ENCODE peak calls at places on chromosome 4, in eight cellular contexts. J is Calu3; V is WTC11; L is GM13976; C is bronchial epithelial cell; I is GM12865; A is CD4-positive, alpha-beta T cell; H is CD8-positive, alpha-beta T cell. P is an unnamed sample.

GRCh38 chr4:6377626-6378492 is 94.6 kb downstream of the PPP2R2C start:
- DNase-seq in J (no peak), A (no peak), V (no peak), C (no peak), L (no peak), H (no peak), I (no peak), P (no peak)

GRCh38 chr4:35525192-35525978 is 718.9 kb downstream of the ARAP2 start:
- DNase-seq in I (peak; percentile 32), A (no peak), L (no peak), C (no peak), J (no peak), V (peak; percentile 36), H (peak; percentile 29), P (no peak)

GRCh38 chr4:114015444-114015899 is 36.0 kb upstream of the ARSJ start:
- DNase-seq in I (no peak), C (peak; percentile 100), J (no peak), L (no peak), A (no peak), V (no peak), H (no peak), P (no peak)

GRCh38 chr4:39061450-39061849 is 582 bp upstream of the KLHL5 start:
- DNase-seq in A (no peak), L (no peak), J (no peak), V (no peak), I (no peak), H (no peak), C (no peak), P (no peak)

GRCh38 chr4:6230502-6230785 is 30.1 kb upstream of the JAKMIP1 start:
- DNase-seq in I (no peak), V (no peak), J (no peak), H (no peak), A (no peak), C (no peak), L (no peak), P (no peak)

GRCh38 chr4:4574792-4575191 is 32.9 kb upstream of the STX18 start:
- DNase-seq in V (no peak), H (peak; percentile 63), L (no peak), J (peak; percentile 16), C (peak; percentile 62), A (no peak), I (peak; percentile 60), P (no peak)

GRCh38 chr4:113756005-113756410 is 5.5 kb downstream of the CAMK2D start:
- DNase-seq in A (no peak), H (no peak), I (peak; percentile 49), C (peak; percentile 79), L (peak; percentile 18), V (no peak), J (no peak), P (peak; percentile 52)

GRCh38 chr4:188162698-188163097 is 23.5 kb downstream of the TRIML1 start:
- DNase-seq in J (no peak), I (no peak), V (no peak), C (no peak), L (no peak), A (no peak), H (no peak), P (no peak)

GRCh38 chr4:131430302-131430701 is 1718.8 kb upstream of the PCDH10 start:
- DNase-seq in H (no peak), I (peak; percentile 62), L (no peak), V (no peak), C (no peak), J (peak; percentile 5), A (no peak), P (no peak)

GRCh38 chr4:79395883-79396282 is 12.1 kb downstream of the GK2 start:
- DNase-seq in C (no peak), L (no peak), H (no peak), J (no peak), I (no peak), A (no peak), V (no peak), P (no peak)

GRCh38 chr4:73259552-73260140 is 1.0 kb upstream of the ANKRD17 start:
- DNase-seq in C (no peak), L (no peak), I (peak; percentile 48), J (no peak), V (no peak), A (no peak), H (no peak), P (peak; percentile 17)

GRCh38 chr4:180363817-180364216 is 1879.4 kb upstream of the TENM3 start:
- DNase-seq in J (no peak), H (no peak), C (peak; percentile 30), I (no peak), A (no peak), L (no peak), V (no peak), P (no peak)

GRCh38 chr4:73776363-73776762 is 36.0 kb downstream of the CXCL8 start:
- DNase-seq in C (peak; percentile 45), H (no peak), A (no peak), V (no peak), I (no peak), L (no peak), J (peak; percentile 60), P (no peak)

GRCh38 chr4:17562157-17562556 is 14.8 kb upstream of the LAP3 start:
- DNase-seq in I (peak; percentile 26), A (no peak), C (no peak), H (no peak), L (no peak), J (no peak), V (no peak), P (no peak)
- TF ChIP-seq CTCF in I (peak; percentile 20), A (no peak), C (peak; percentile 21), H (no peak), L (no peak), J (no peak), V (no peak), P (peak; percentile 29)

DNA sequence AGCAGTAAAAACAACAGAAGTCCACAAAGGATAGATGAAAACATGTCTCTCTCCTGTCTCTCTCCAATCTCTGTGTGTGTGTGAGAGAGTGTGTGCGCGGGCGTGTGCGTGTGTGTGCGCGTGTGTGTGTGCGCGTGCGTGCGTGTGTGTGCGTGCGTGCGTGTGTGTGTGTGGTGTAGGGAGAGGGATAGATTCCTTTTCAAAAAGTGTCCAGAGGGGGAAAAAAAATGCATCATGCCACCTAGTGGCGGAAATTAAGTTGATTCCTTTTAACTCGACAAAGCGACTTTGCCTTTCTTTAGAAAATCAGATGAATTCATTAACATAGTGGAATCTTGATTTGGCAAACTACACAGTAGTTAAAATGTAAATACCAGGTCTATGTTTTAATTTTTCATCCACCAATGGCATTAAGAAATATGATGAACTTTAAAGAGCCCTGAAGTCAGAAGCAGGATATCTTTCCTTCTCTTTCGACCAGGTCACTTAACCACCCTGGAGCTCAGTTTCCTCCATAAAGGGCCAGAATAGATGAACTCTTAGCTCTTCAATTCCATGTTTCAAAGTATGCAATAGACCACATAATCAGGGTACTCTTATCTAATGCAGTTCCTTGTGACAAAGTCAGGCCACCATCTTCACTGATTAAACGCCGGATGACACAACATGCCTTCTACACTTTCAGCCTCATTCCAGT is 162.9 kb downstream of the FBXO8 start:
- DNase-seq in J (peak; percentile 50), I (peak; percentile 52), L (peak; percentile 42), H (no peak), V (peak; percentile 41), C (peak; percentile 56), A (no peak), P (peak; percentile 36)
- TF ChIP-seq CTCF in J (no peak), I (peak; percentile 46), L (peak; percentile 48), H (peak; percentile 18), V (peak; percentile 11), C (peak; percentile 57), A (no peak), P (peak; percentile 59)

DNA sequence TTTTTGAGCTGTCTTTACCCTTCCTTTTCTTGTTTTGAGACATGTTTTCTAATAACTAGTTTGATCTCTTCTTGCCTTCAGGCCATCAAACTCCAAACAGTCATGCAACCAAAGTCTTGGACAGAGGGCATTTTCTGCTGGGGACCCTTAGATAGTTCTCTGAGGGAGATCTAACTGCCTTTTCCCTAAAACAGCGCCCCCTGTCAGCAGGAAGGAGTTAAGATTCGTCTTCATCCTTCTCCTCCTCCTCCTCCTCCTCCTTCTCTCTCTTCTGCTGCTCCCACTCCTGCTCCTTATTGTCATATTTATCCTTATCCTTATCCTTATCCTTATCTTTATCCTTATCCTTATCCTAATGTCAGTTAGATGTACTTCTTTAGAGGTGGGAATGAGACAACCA is 417.2 kb downstream of the TRAM1L1 start:
- DNase-seq in H (no peak), A (no peak), L (no peak), C (no peak), I (peak; percentile 24), V (peak; percentile 28), J (no peak), P (no peak)
- TF ChIP-seq CTCF in H (no peak), A (no peak), L (peak; percentile 22), C (no peak), I (peak; percentile 53), V (peak; percentile 55), J (no peak), P (peak; percentile 49)

GRCh38 chr4:117447925-117448324 is 362.5 kb upstream of the TRAM1L1 start:
- DNase-seq in I (peak; percentile 48), C (no peak), H (no peak), V (peak; percentile 59), L (no peak), A (no peak), J (no peak), P (no peak)
- TF ChIP-seq CTCF in I (peak; percentile 48), C (no peak), H (no peak), V (peak; percentile 33), L (no peak), A (no peak), J (no peak), P (peak; percentile 51)

DNA sequence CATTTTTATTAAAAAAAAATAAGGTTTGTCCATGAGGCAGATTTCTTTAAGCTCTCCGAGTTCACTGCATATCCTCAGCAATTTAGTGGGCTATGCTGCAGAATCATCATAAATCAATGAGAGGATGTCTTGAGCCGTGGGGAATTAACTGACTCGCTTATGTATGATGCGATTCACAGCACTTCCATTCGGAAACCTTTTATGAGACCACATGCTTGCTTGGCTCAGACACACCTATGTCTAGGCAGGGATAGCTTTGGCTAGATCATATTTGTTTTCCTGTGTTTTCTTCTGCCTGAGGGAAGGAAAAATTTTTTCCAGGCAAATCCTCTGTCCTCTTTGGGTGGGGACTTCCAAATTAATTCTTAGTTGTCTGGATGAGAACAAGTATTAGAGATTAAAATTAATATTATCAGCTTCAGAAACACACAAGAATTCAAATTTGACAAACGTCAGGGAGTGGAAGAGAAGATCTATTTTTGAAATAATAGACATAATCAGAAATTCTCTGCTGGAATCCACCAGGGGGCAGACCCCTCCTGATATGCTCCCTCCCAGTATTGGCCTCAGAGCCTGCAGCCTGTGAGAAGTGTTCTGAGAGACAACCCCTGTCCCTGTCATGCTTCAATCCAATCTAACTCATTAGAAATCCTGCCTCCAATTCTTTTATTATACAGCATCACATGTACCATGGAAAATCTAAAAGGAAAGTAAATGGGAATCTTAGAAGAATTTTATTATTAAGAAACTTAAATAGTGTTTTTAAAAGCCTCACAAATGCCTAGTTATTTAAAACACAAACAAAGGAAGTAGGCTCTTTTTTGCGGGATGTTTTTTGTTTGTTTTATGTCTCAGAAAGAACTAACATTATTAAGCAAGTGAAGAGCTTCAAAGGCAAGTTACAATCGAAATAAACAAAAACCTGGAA is 345.1 kb upstream of the TACR3 start:
- DNase-seq in V (peak; percentile 59), J (peak; percentile 53), C (peak; percentile 43), H (no peak), A (no peak), I (peak; percentile 83), L (peak; percentile 4), P (peak; percentile 13)
- TF ChIP-seq CTCF in V (peak; percentile 51), J (peak; percentile 48), C (peak; percentile 49), H (no peak), A (no peak), I (peak; percentile 60), L (peak; percentile 46), P (peak; percentile 60)